ENCODE peak calls at places on chromosomes 7 and 10, in eight cellular contexts. C, K, O, S, D, P, W and N are unnamed samples.

GRCh38 chr7:77434570-77434969 is 18.4 kb upstream of the GSAP start:
- DNase-seq in C (no peak), K (peak; percentile 52), O (no peak), S (no peak), D (no peak), P (no peak), W (peak; percentile 57), N (no peak)

GRCh38 chr7:2635148-2635668 is 3.4 kb downstream of the TTYH3 start:
- DNase-seq in C (no peak), K (no peak), O (no peak), S (no peak), D (no peak), P (no peak), W (no peak), N (no peak)

GRCh38 chr7:157433628-157434027 is 96.8 kb downstream of the DNAJB6 start:
- DNase-seq in C (no peak), K (no peak), O (no peak), S (no peak), D (no peak), P (no peak), W (no peak), N (no peak)

GRCh38 chr7:140079121-140079536 is 16.4 kb upstream of the PARP12 start:
- DNase-seq in C (no peak), K (peak; percentile 56), O (no peak), S (no peak), D (no peak), P (peak; percentile 66), W (peak; percentile 40), N (peak; percentile 14)

GRCh38 chr7:4819450-4820404 is 42.1 kb downstream of the PAPOLB start:
- DNase-seq in C (no peak), K (no peak), O (no peak), S (no peak), D (no peak), P (no peak), W (no peak), N (no peak)

GRCh38 chr7:116998567-116998966 is 45.3 kb downstream of the ST7 start:
- DNase-seq in C (no peak), K (no peak), O (no peak), S (no peak), D (no peak), P (no peak), W (no peak), N (no peak)

GRCh38 chr7:42238709-42239395 is 1.8 kb upstream of the GLI3 start:
- DNase-seq in C (no peak), K (peak; percentile 79), O (no peak), S (no peak), D (no peak), P (peak; percentile 11), W (peak; percentile 73), N (peak; percentile 41)

GRCh38 chr7:101108330-101108857 is 18.5 kb upstream of the SERPINE1 start:
- DNase-seq in C (no peak), K (peak; percentile 78), O (no peak), S (no peak), D (no peak), P (no peak), W (no peak), N (peak; percentile 53)

GRCh38 chr7:836429-836828 is 4.2 kb downstream of the SUN1 start:
- DNase-seq in C (no peak), K (peak; percentile 58), O (no peak), S (no peak), D (no peak), P (no peak), W (peak; percentile 48), N (no peak)

GRCh38 chr10:3811331-3811870 is 26.4 kb upstream of the KLF6 start:
- DNase-seq in C (no peak), K (peak; percentile 69), O (peak; percentile 74), S (no peak), D (no peak), P (no peak), W (peak; percentile 70), N (no peak)

GRCh38 chr7:116165717-116166116 is 44.6 kb upstream of the TES start:
- DNase-seq in C (no peak), K (no peak), O (no peak), S (no peak), D (no peak), P (no peak), W (no peak), N (no peak)

GRCh38 chr10:112979927-112980326 is 29.9 kb downstream of the TCF7L2 start:
- DNase-seq in C (no peak), K (no peak), O (no peak), S (no peak), D (no peak), P (no peak), W (no peak), N (no peak)

GRCh38 chr7:44287488-44288380 is 37.7 kb downstream of the CAMK2B start:
- DNase-seq in C (no peak), K (no peak), O (no peak), S (no peak), D (no peak), P (peak; percentile 32), W (no peak), N (peak; percentile 1)

GRCh38 chr7:116888895-116889294 is 26.5 kb downstream of the CAPZA2 start:
- DNase-seq in C (no peak), K (no peak), O (no peak), S (no peak), D (no peak), P (no peak), W (no peak), N (no peak)

GRCh38 chr10:63157845-63158624 is 24.9 kb downstream of the NRBF2 start:
- DNase-seq in C (peak; percentile 30), K (peak; percentile 95), O (peak; percentile 85), S (peak; percentile 33), D (peak; percentile 25), P (peak; percentile 72), W (peak; percentile 85), N (peak; percentile 43)

GRCh38 chr10:117548191-117548668 is 5.7 kb downstream of the EMX2 start:
- DNase-seq in C (no peak), K (no peak), O (no peak), S (no peak), D (no peak), P (no peak), W (no peak), N (no peak)

GRCh38 chr7:45187089-45187945 is 29.7 kb downstream of the RAMP3 start:
- DNase-seq in C (no peak), K (no peak), O (no peak), S (no peak), D (no peak), P (peak; percentile 5), W (no peak), N (peak; percentile 14)

GRCh38 chr10:71921319-71922027 is 42.7 kb upstream of the CHST3 start:
- DNase-seq in C (no peak), K (peak; percentile 77), O (no peak), S (no peak), D (no peak), P (no peak), W (no peak), N (peak; percentile 16)

GRCh38 chr10:13158401-13158800 is 3.0 kb upstream of the MCM10 start:
- DNase-seq in C (no peak), K (peak; percentile 10), O (no peak), S (peak; percentile 12), D (no peak), P (no peak), W (no peak), N (no peak)

GRCh38 chr7:74466196-74466813 is 12.6 kb downstream of the GTF2IRD1 start:
- DNase-seq in C (peak; percentile 47), K (no peak), O (no peak), S (no peak), D (no peak), P (no peak), W (no peak), N (no peak)

GRCh38 chr10:90462761-90463160 is 395.1 kb downstream of the HTR7 start:
- DNase-seq in C (no peak), K (peak; percentile 37), O (no peak), S (no peak), D (no peak), P (no peak), W (no peak), N (no peak)